ENCODE peak calls at places on chromosomes 13 and 19, in seven cellular contexts. X is anterior cingulate cortex; B is CD4-positive, alpha-beta memory T cell; U is GM12892; A is nephron progenitor cell; R is GM18507; Q is uterus. N is an unnamed sample.

GRCh38 chr13:75935805-75936204 is 299.7 kb downstream of the LMO7 start:
- DNase-seq in X (no peak), B (no peak), U (no peak), A (no peak), R (no peak), Q (no peak), N (no peak)

GRCh38 chr13:98174995-98175394 is 2.1 kb downstream of the RNF113B start:
- DNase-seq in X (no peak), B (no peak), U (no peak), A (no peak), R (no peak), Q (no peak), N (no peak)

GRCh38 chr19:38932425-38933179 is 1.9 kb downstream of the MRPS12 start:
- DNase-seq in X (no peak), B (peak), U (no peak), A (no peak), R (no peak), Q (no peak), N (no peak)

GRCh38 chr19:50268046-50268445 is 61.1 kb downstream of the KCNC3 start:
- DNase-seq in X (no peak), B (no peak), U (no peak), A (no peak), R (no peak), Q (no peak), N (no peak)

GRCh38 chr19:10293637-10294367 is 4.0 kb downstream of the ICAM5 start:
- DNase-seq in X (no peak), B (no peak), U (no peak), A (no peak), R (no peak), Q (no peak), N (no peak)

GRCh38 chr13:39765801-39766463 is 110.5 kb downstream of the COG6 start:
- DNase-seq in X (peak), B (no peak), U (no peak), A (peak), R (no peak), Q (peak), N (peak)

GRCh38 chr19:58362272-58362994 is at the start of gene ZNF497:
- DNase-seq in X (peak), B (peak), U (peak), A (peak), R (peak), Q (peak), N (peak)

GRCh38 chr19:3625996-3626472 is 556 bp downstream of the CACTIN start:
- DNase-seq in X (no peak), B (no peak), U (no peak), A (no peak), R (no peak), Q (no peak), N (no peak)

GRCh38 chr19:45147835-45148676 is 12.7 kb downstream of the NKPD1 start:
- DNase-seq in X (no peak), B (no peak), U (no peak), A (no peak), R (no peak), Q (no peak), N (no peak)

GRCh38 chr13:79398915-79399314 is 7.1 kb downstream of the RBM26 start:
- DNase-seq in X (no peak), B (no peak), U (no peak), A (no peak), R (no peak), Q (no peak), N (peak)

GRCh38 chr19:55460670-55461258 is 678 bp downstream of the ISOC2 start:
- DNase-seq in X (peak), B (no peak), U (no peak), A (peak), R (peak), Q (peak), N (peak)

GRCh38 chr13:99522288-99522687 is 21.0 kb downstream of the TM9SF2 start:
- DNase-seq in X (no peak), B (no peak), U (no peak), A (no peak), R (no peak), Q (no peak), N (no peak)

GRCh38 chr19:3586124-3586626 is 897 bp downstream of the GIPC3 start:
- DNase-seq in X (no peak), B (peak), U (no peak), A (peak), R (no peak), Q (no peak), N (no peak)

GRCh38 chr19:44530777-44531176 is 1.3 kb upstream of the CEACAM20 start:
- DNase-seq in X (no peak), B (no peak), U (no peak), A (no peak), R (no peak), Q (no peak), N (no peak)

GRCh38 chr19:14149509-14149994 is 13.2 kb upstream of the ASF1B start:
- DNase-seq in X (peak), B (peak), U (peak), A (no peak), R (no peak), Q (peak), N (no peak)

GRCh38 chr13:32246468-32246867 is 68.7 kb downstream of the ZAR1L start:
- DNase-seq in X (no peak), B (peak), U (peak), A (peak), R (peak), Q (peak), N (peak)